ENCODE peak calls at places on chromosomes 5 and 9, in eight cellular contexts. F is GM20000, S is NCI-H510A treated with DMSO at 0.1 percent for 48 hours, O is Kasumi-1, K is PC-3, X is mucosa of descending colon, A is heart right ventricle, I is NCI-H1105. E is an unnamed sample.
A peak's percentile ranks its signal among the peaks of the same experiment; 100 is the strongest.

GRCh38 chr9:113349434-113350337 is at the start of gene BSPRY:
- DNase-seq in F (peak; percentile 75), S (peak; percentile 56), O (peak; percentile 44), K (peak; percentile 60), X (peak; percentile 60), A (peak; percentile 23), I (no peak), E (no peak)

GRCh38 chr9:127053057-127053821 is 69.2 kb downstream of the ANGPTL2 start:
- DNase-seq in F (no peak), S (no peak), O (no peak), K (no peak), X (no peak), A (peak; percentile 17), I (no peak), E (no peak)

GRCh38 chr9:127182901-127183746 is 60.7 kb upstream of the ANGPTL2 start:
- DNase-seq in F (no peak), S (no peak), O (no peak), K (no peak), X (no peak), A (no peak), I (no peak), E (no peak)

GRCh38 chr5:74372502-74373445 is 267.8 kb downstream of the ENC1 start:
- DNase-seq in F (no peak), S (no peak), O (no peak), K (no peak), X (no peak), A (no peak), I (no peak), E (no peak)

GRCh38 chr9:32004431-32005076 is 379.9 kb upstream of the ACO1 start:
- DNase-seq in F (no peak), S (no peak), O (no peak), K (no peak), X (peak; percentile 5), A (no peak), I (no peak), E (no peak)

GRCh38 chr5:50710838-50711237 is 44.4 kb downstream of the PARP8 start:
- DNase-seq in F (no peak), S (no peak), O (no peak), K (no peak), X (no peak), A (no peak), I (no peak), E (no peak)

GRCh38 chr9:124284940-124285441 is 27.2 kb downstream of the NEK6 start:
- DNase-seq in F (no peak), S (no peak), O (no peak), K (no peak), X (no peak), A (no peak), I (no peak), E (no peak)

GRCh38 chr5:67612961-67613360 is 416.4 kb upstream of the CD180 start:
- DNase-seq in F (no peak), S (no peak), O (no peak), K (no peak), X (no peak), A (no peak), I (no peak), E (no peak)

GRCh38 chr9:100473271-100474081 is 527 bp downstream of the TMEFF1 start:
- DNase-seq in F (peak; percentile 73), S (peak; percentile 19), O (peak; percentile 42), K (peak; percentile 20), X (peak; percentile 5), A (peak; percentile 17), I (no peak), E (no peak)

GRCh38 chr5:41068169-41068568 is 3.0 kb downstream of the MROH2B start:
- DNase-seq in F (no peak), S (no peak), O (no peak), K (no peak), X (no peak), A (no peak), I (peak; percentile 39), E (no peak)

GRCh38 chr9:69678843-69679538 is 6.8 kb upstream of the APBA1 start:
- DNase-seq in F (no peak), S (no peak), O (no peak), K (no peak), X (no peak), A (no peak), I (no peak), E (no peak)

GRCh38 chr9:124197177-124198095 is 60.3 kb upstream of the NEK6 start:
- DNase-seq in F (peak; percentile 65), S (no peak), O (peak; percentile 98), K (no peak), X (no peak), A (no peak), I (no peak), E (no peak)

GRCh38 chr9:135216666-135217431 is 129.4 kb downstream of the OLFM1 start:
- DNase-seq in F (no peak), S (no peak), O (no peak), K (no peak), X (no peak), A (peak; percentile 21), I (peak; percentile 33), E (no peak)

GRCh38 chr9:106376689-106377088 is 486.3 kb upstream of the ZNF462 start:
- DNase-seq in F (no peak), S (no peak), O (no peak), K (peak; percentile 68), X (no peak), A (no peak), I (no peak), E (no peak)

GRCh38 chr9:98977246-98977681 is 33.6 kb downstream of the COL15A1 start:
- DNase-seq in F (no peak), S (no peak), O (no peak), K (no peak), X (no peak), A (peak; percentile 76), I (no peak), E (no peak)

GRCh38 chr9:129596541-129597328 is 24.2 kb downstream of the C9orf50 start:
- DNase-seq in F (no peak), S (no peak), O (no peak), K (peak; percentile 25), X (peak; percentile 60), A (peak; percentile 66), I (no peak), E (no peak)

GRCh38 chr9:123090198-123090896 is 56.9 kb downstream of the GPR21 start:
- DNase-seq in F (no peak), S (no peak), O (no peak), K (no peak), X (no peak), A (no peak), I (no peak), E (no peak)

GRCh38 chr5:126512451-126512850 is 82.6 kb downstream of the ALDH7A1 start:
- DNase-seq in F (no peak), S (no peak), O (no peak), K (no peak), X (no peak), A (no peak), I (no peak), E (peak; percentile 8)

E was measured in kidney glomerular epithelial cell.